ENCODE peak calls at places on chromosomes 7 and 10, in four cellular contexts. K is GM20000, X is coronary artery, G is choroid plexus epithelial cell. S is an unnamed sample.

GRCh38 chr10:13086051-13086450 is 13.9 kb upstream of the OPTN start:
- DNase-seq in G (no peak), X (no peak), K (no peak), S (no peak)

GRCh38 chr10:79331709-79332108 is 15.6 kb upstream of the PPIF start:
- DNase-seq in X (no peak), K (peak; percentile 82), G (peak; percentile 85), S (peak; percentile 86)

GRCh38 chr10:47031251-47031952 is 120.2 kb downstream of the PTPN20 start:
- DNase-seq in X (peak; percentile 74), G (no peak), K (no peak), S (no peak)

GRCh38 chr10:14416308-14416700 is 85.6 kb upstream of the FRMD4A start:
- DNase-seq in K (no peak), G (peak; percentile 47), X (no peak), S (no peak)

GRCh38 chr10:120689766-120690539 is 161.2 kb upstream of the WDR11 start:
- DNase-seq in X (no peak), K (no peak), G (no peak), S (no peak)

GRCh38 chr7:69800495-69800894 is 202.2 kb downstream of the AUTS2 start:
- DNase-seq in X (no peak), K (no peak), G (peak; percentile 18), S (no peak)

GRCh38 chr7:47576031-47576908 is 5.6 kb downstream of the TNS3 start:
- DNase-seq in X (peak; percentile 83), K (no peak), G (no peak), S (no peak)

GRCh38 chr7:142760071-142760642 is 10.6 kb upstream of the PRSS2 start:
- DNase-seq in K (no peak), X (no peak), G (peak; percentile 7), S (no peak)

GRCh38 chr10:32326119-32326518 is 20.8 kb downstream of the EPC1 start:
- DNase-seq in X (no peak), G (no peak), K (no peak), S (no peak)

GRCh38 chr7:44565097-44565794 is 8.5 kb downstream of the DDX56 start:
- DNase-seq in K (peak; percentile 62), G (peak; percentile 73), X (no peak), S (peak; percentile 82)

GRCh38 chr10:133294189-133294588 is 14.5 kb downstream of the TUBGCP2 start:
- DNase-seq in X (no peak), K (no peak), G (no peak), S (no peak)

GRCh38 chr7:92824450-92824849 is 11.9 kb downstream of the CDK6 start:
- DNase-seq in G (no peak), K (no peak), X (no peak), S (no peak)

GRCh38 chr7:8295638-8296361 is 33.8 kb upstream of the ICA1 start:
- DNase-seq in X (no peak), K (peak; percentile 80), G (peak; percentile 92), S (peak; percentile 72)

GRCh38 chr7:156527458-156527890 is 113.1 kb upstream of the RNF32 start:
- DNase-seq in X (no peak), G (no peak), K (no peak), S (no peak)

GRCh38 chr7:122770943-122771342 is 68.2 kb upstream of the RNF148 start:
- DNase-seq in K (no peak), X (no peak), G (no peak), S (no peak)

GRCh38 chr7:131219277-131220041 is 108.2 kb upstream of the MKLN1 start:
- DNase-seq in X (peak; percentile 81), K (peak; percentile 50), G (no peak), S (peak; percentile 41)

GRCh38 chr7:151119902-151120301 is 33.6 kb downstream of the AGAP3 start:
- DNase-seq in K (no peak), X (no peak), G (no peak), S (no peak)

GRCh38 chr10:132311338-132311939 is 3.7 kb upstream of the STK32C start:
- DNase-seq in X (no peak), K (no peak), G (no peak), S (no peak)

GRCh38 chr10:95394161-95394880 is 103.5 kb upstream of the PDLIM1 start:
- DNase-seq in K (peak; percentile 24), X (no peak), G (no peak), S (no peak)

GRCh38 chr10:55358539-55358938 is 557.5 kb upstream of the PCDH15 start:
- DNase-seq in X (no peak), G (no peak), K (no peak), S (no peak)

GRCh38 chr7:140596751-140597424 is 43.7 kb downstream of the DENND2A start:
- DNase-seq in K (no peak), G (peak; percentile 78), X (no peak), S (no peak)

GRCh38 chr10:111247781-111248389 is 171.1 kb downstream of the ADRA2A start:
- DNase-seq in K (no peak), X (no peak), G (no peak), S (no peak)

GRCh38 chr7:5423272-5423843 is at the start of gene TNRC18:
- DNase-seq in X (peak; percentile 79), K (peak; percentile 68), G (no peak), S (peak; percentile 56)

GRCh38 chr7:4103352-4104091 is 578.6 kb upstream of the FOXK1 start:
- DNase-seq in K (no peak), X (no peak), G (peak; percentile 9), S (no peak)
- TF ChIP-seq CTCF in K (no peak), X (no peak), G (no peak), S (no peak)

GRCh38 chr10:43109671-43110249 is 28.5 kb upstream of the CSGALNACT2 start:
- DNase-seq in K (no peak), X (no peak), G (no peak), S (no peak)

GRCh38 chr10:43108951-43109350 is 29.3 kb upstream of the CSGALNACT2 start:
- DNase-seq in X (no peak), K (no peak), G (no peak), S (no peak)

GRCh38 chr10:43111101-43111500 is 27.1 kb upstream of the CSGALNACT2 start:
- DNase-seq in K (no peak), G (no peak), X (no peak), S (no peak)

GRCh38 chr10:43111921-43112607 is 26.2 kb upstream of the CSGALNACT2 start:
- DNase-seq in G (no peak), K (no peak), X (no peak), S (no peak)

DNA sequence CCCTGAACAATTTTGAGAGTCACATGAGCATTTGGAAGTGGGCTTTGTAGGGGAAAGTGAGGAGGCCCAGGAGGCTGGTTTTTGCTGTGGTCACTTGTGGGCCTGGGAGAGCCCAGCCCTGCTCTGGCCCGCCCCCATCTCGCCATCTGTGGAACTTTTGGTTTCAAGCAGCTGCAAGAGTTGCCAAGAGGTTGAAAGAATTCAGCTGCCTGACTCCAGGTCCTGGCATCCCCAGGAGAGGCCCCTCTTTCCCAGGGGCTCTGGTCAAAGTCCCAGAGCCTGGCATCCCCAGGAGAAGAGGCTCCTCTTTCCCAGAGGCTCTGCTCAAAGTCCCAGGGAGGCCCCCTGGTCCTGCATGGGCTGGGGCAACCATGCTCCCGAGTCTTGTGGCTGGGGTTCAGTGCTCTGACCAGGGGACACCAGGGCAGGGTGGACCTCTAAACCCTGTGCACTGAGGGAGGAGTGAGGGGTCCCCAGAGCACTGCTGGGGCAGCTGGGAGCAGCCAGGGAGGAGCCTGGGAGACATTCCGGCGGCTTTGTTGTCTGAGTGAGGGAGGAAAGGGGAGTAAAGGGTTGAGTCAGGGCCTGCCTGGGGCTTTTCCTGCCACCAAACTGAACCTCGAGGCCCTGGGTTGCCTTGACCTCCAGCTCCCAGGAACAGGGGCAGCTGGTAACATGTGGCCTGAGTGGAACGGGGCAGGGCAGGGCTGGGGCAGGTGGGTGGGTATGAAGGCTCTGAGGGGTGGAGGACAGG is 27.8 kb upstream of the CSGALNACT2 start:
- DNase-seq in K (no peak), G (peak; percentile 53), X (no peak), S (no peak)
- TF ChIP-seq CTCF in K (no peak), G (peak; percentile 3), X (no peak), S (no peak)

GRCh38 chr10:69123747-69124557 is at the start of gene VPS26A:
- DNase-seq in G (peak; percentile 99), K (peak; percentile 99), X (peak; percentile 99), S (peak; percentile 100)
- TF ChIP-seq CTCF in G (no peak), K (no peak), X (no peak), S (no peak)

GRCh38 chr7:130213820-130214219 is 6.2 kb downstream of the SSMEM1 start:
- DNase-seq in X (no peak), G (no peak), K (no peak), S (no peak)
- TF ChIP-seq CTCF in X (no peak), G (no peak), K (no peak), S (no peak)

GRCh38 chr10:74208081-74208480 is 57.1 kb downstream of the ADK start:
- DNase-seq in G (no peak), K (no peak), X (no peak), S (no peak)

GRCh38 chr10:74213019-74213418 is 62.0 kb downstream of the ADK start:
- DNase-seq in G (no peak), X (no peak), K (no peak), S (no peak)

GRCh38 chr10:74208997-74209396 is 58.0 kb downstream of the ADK start:
- DNase-seq in G (peak; percentile 17), K (no peak), X (no peak), S (no peak)

GRCh38 chr10:74207681-74208080 is 56.7 kb downstream of the ADK start:
- DNase-seq in X (no peak), G (no peak), K (no peak), S (no peak)

DNA sequence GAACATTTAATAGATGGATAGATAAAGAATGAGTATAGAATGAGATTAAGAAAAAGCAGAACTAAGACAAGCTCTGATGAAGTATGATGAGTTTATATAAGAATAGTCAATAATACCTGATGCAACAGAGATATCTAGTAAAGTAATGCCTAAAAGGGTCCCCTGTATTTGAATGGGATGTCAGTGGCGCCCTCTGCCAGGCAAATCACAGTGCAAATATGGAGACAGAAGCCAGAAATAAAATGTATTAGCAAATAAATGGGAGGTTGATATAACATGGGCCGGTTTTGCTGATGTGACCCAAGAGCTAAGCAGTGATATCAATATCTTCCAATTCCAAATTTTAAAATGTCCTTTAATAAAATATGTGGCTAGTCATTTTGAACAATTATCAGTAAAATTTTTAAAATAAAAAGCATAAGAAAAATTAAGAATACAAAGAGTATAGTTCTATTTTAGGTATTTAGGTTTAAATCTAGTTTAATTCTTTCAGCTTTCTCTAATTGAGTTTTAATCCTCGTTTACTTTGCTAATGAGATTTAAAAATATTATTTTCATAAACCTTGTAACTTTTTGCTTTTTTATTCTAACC is 62.6 kb downstream of the ADK start:
- DNase-seq in K (peak; percentile 27), X (no peak), G (peak; percentile 78), S (peak; percentile 47)
- TF ChIP-seq CTCF in K (peak; percentile 33), X (peak; percentile 22), G (peak; percentile 87), S (peak; percentile 10)

GRCh38 chr7:21819048-21819447 is 126.7 kb downstream of the CDCA7L start:
- DNase-seq in X (no peak), K (no peak), G (no peak), S (no peak)
- TF ChIP-seq CTCF in X (no peak), K (no peak), G (no peak), S (no peak)

S was measured in GM13976.